ENCODE peak calls at places on chromosomes 13 and 19, in seven cellular contexts. One of them, this sample, is unnamed.

GRCh38 chr13:48158290-48158689 is 63.4 kb upstream of the MED4 start:
- DNase-seq in C1 segment of cervical spinal cord: no peak
- DNase-seq in body of pancreas: no peak
- DNase-seq in anterior cingulate cortex: no peak
- DNase-seq in esophagus squamous epithelium: no peak
- DNase-seq in left cardiac atrium: no peak
- DNase-seq in H9: no peak
- DNase-seq in this sample: no peak

GRCh38 chr19:42152285-42152684 is 20.0 kb upstream of the POU2F2 start:
- DNase-seq in C1 segment of cervical spinal cord: no peak
- DNase-seq in body of pancreas: peak
- DNase-seq in anterior cingulate cortex: no peak
- DNase-seq in esophagus squamous epithelium: no peak
- DNase-seq in left cardiac atrium: no peak
- DNase-seq in H9: no peak
- DNase-seq in this sample: no peak

GRCh38 chr13:112748947-112749346 is 59.1 kb downstream of the ATP11A start:
- DNase-seq in C1 segment of cervical spinal cord: no peak
- DNase-seq in body of pancreas: peak
- DNase-seq in anterior cingulate cortex: no peak
- DNase-seq in esophagus squamous epithelium: no peak
- DNase-seq in left cardiac atrium: peak
- DNase-seq in H9: no peak
- DNase-seq in this sample: no peak

GRCh38 chr13:35839746-35840273 is 291.4 kb downstream of the DCLK1 start:
- DNase-seq in C1 segment of cervical spinal cord: no peak
- DNase-seq in body of pancreas: no peak
- DNase-seq in anterior cingulate cortex: no peak
- DNase-seq in esophagus squamous epithelium: no peak
- DNase-seq in left cardiac atrium: no peak
- DNase-seq in H9: no peak
- DNase-seq in this sample: no peak

GRCh38 chr19:19205416-19206410 is 2.5 kb upstream of the NR2C2AP start:
- DNase-seq in C1 segment of cervical spinal cord: no peak
- DNase-seq in body of pancreas: no peak
- DNase-seq in anterior cingulate cortex: peak
- DNase-seq in esophagus squamous epithelium: no peak
- DNase-seq in left cardiac atrium: no peak
- DNase-seq in H9: no peak
- DNase-seq in this sample: no peak

GRCh38 chr19:49861127-49861526 is 6.2 kb downstream of the PNKP start:
- DNase-seq in C1 segment of cervical spinal cord: no peak
- DNase-seq in body of pancreas: no peak
- DNase-seq in anterior cingulate cortex: no peak
- DNase-seq in esophagus squamous epithelium: no peak
- DNase-seq in left cardiac atrium: peak
- DNase-seq in H9: peak
- DNase-seq in this sample: no peak

GRCh38 chr19:868458-869244 is 9.2 kb downstream of the CFD start:
- DNase-seq in C1 segment of cervical spinal cord: no peak
- DNase-seq in body of pancreas: no peak
- DNase-seq in anterior cingulate cortex: no peak
- DNase-seq in esophagus squamous epithelium: no peak
- DNase-seq in left cardiac atrium: no peak
- DNase-seq in H9: no peak
- DNase-seq in this sample: no peak

GRCh38 chr13:99062593-99062992 is 84.7 kb upstream of the DOCK9 start:
- DNase-seq in C1 segment of cervical spinal cord: no peak
- DNase-seq in body of pancreas: no peak
- DNase-seq in anterior cingulate cortex: no peak
- DNase-seq in esophagus squamous epithelium: no peak
- DNase-seq in left cardiac atrium: peak
- DNase-seq in H9: no peak
- DNase-seq in this sample: no peak

GRCh38 chr19:12668937-12669271 is 2.3 kb downstream of the WDR83 start:
- DNase-seq in C1 segment of cervical spinal cord: no peak
- DNase-seq in body of pancreas: peak
- DNase-seq in anterior cingulate cortex: no peak
- DNase-seq in esophagus squamous epithelium: no peak
- DNase-seq in left cardiac atrium: peak
- DNase-seq in H9: no peak
- DNase-seq in this sample: peak

GRCh38 chr19:45508931-45509691 is 1.8 kb downstream of the VASP start:
- DNase-seq in C1 segment of cervical spinal cord: no peak
- DNase-seq in body of pancreas: peak
- DNase-seq in anterior cingulate cortex: no peak
- DNase-seq in esophagus squamous epithelium: no peak
- DNase-seq in left cardiac atrium: peak
- DNase-seq in H9: peak
- DNase-seq in this sample: no peak

GRCh38 chr19:46254776-46255175 is 25.2 kb downstream of the IGFL1 start:
- DNase-seq in C1 segment of cervical spinal cord: no peak
- DNase-seq in body of pancreas: no peak
- DNase-seq in anterior cingulate cortex: no peak
- DNase-seq in esophagus squamous epithelium: no peak
- DNase-seq in left cardiac atrium: no peak
- DNase-seq in H9: no peak
- DNase-seq in this sample: no peak

GRCh38 chr13:99972190-99972731 is 694 bp upstream of the ZIC5 start:
- DNase-seq in C1 segment of cervical spinal cord: no peak
- DNase-seq in body of pancreas: no peak
- DNase-seq in anterior cingulate cortex: no peak
- DNase-seq in esophagus squamous epithelium: no peak
- DNase-seq in left cardiac atrium: no peak
- DNase-seq in H9: peak
- DNase-seq in this sample: no peak

This sample was measured in effector memory CD4-positive, alpha-beta T cell.